ENCODE peak calls at places on chromosomes 3 and 15, in four cellular contexts. One of them, this sample, is unnamed. For H3K9me3, the result is how much of the 10 kb centered on the place peaks cover.

GRCh38 chr3:146421814-146422748 is 47.3 kb downstream of the PLSCR2 start:
- DNase-seq in breast epithelium: no peak
- DNase-seq in naive thymus-derived CD4-positive, alpha-beta T cell: no peak
- DNase-seq in CD4-positive, alpha-beta memory T cell: no peak
- DNase-seq in this sample: peak

GRCh38 chr3:121974601-121975111 is 47.4 kb downstream of the ILDR1 start:
- DNase-seq in breast epithelium: no peak
- DNase-seq in naive thymus-derived CD4-positive, alpha-beta T cell: no peak
- DNase-seq in CD4-positive, alpha-beta memory T cell: no peak
- DNase-seq in this sample: no peak

GRCh38 chr3:123632161-123632655 is 47.4 kb upstream of the HACD2 start:
- DNase-seq in breast epithelium: peak
- DNase-seq in naive thymus-derived CD4-positive, alpha-beta T cell: no peak
- DNase-seq in CD4-positive, alpha-beta memory T cell: no peak
- DNase-seq in this sample: no peak

GRCh38 chr15:101491739-101492640 is 2.5 kb upstream of the PCSK6 start:
- DNase-seq in breast epithelium: no peak
- DNase-seq in naive thymus-derived CD4-positive, alpha-beta T cell: no peak
- DNase-seq in CD4-positive, alpha-beta memory T cell: no peak
- DNase-seq in this sample: no peak

GRCh38 chr3:173395412-173396181 is 1.9 kb upstream of the NLGN1 start:
- DNase-seq in breast epithelium: peak
- DNase-seq in naive thymus-derived CD4-positive, alpha-beta T cell: no peak
- DNase-seq in CD4-positive, alpha-beta memory T cell: peak
- DNase-seq in this sample: peak

GRCh38 chr3:119579366-119580147 is at the start of gene ADPRH:
- DNase-seq in breast epithelium: peak
- DNase-seq in naive thymus-derived CD4-positive, alpha-beta T cell: no peak
- DNase-seq in CD4-positive, alpha-beta memory T cell: peak
- DNase-seq in this sample: peak

GRCh38 chr3:178353292-178353814 is 182.9 kb upstream of the KCNMB2 start:
- DNase-seq in breast epithelium: no peak
- DNase-seq in naive thymus-derived CD4-positive, alpha-beta T cell: no peak
- DNase-seq in CD4-positive, alpha-beta memory T cell: no peak
- DNase-seq in this sample: peak

GRCh38 chr3:57006949-57007419 is 53.5 kb upstream of the SPATA12 start:
- DNase-seq in breast epithelium: no peak
- DNase-seq in naive thymus-derived CD4-positive, alpha-beta T cell: no peak
- DNase-seq in CD4-positive, alpha-beta memory T cell: no peak
- DNase-seq in this sample: no peak

GRCh38 chr3:141087071-141087824 is 36.1 kb downstream of the SPSB4 start:
- DNase-seq in breast epithelium: no peak
- DNase-seq in naive thymus-derived CD4-positive, alpha-beta T cell: no peak
- DNase-seq in CD4-positive, alpha-beta memory T cell: no peak
- DNase-seq in this sample: no peak

GRCh38 chr3:4829031-4829394 is 150.2 kb upstream of the BHLHE40 start:
- DNase-seq in breast epithelium: no peak
- DNase-seq in naive thymus-derived CD4-positive, alpha-beta T cell: no peak
- DNase-seq in CD4-positive, alpha-beta memory T cell: no peak
- DNase-seq in this sample: no peak

GRCh38 chr3:176933704-176934103 is 263.6 kb downstream of the TBL1XR1 start:
- DNase-seq in breast epithelium: no peak
- DNase-seq in naive thymus-derived CD4-positive, alpha-beta T cell: no peak
- DNase-seq in CD4-positive, alpha-beta memory T cell: no peak
- DNase-seq in this sample: no peak

GRCh38 chr3:115084686-115085085 is 62.4 kb downstream of the ZBTB20 start:
- DNase-seq in breast epithelium: no peak
- DNase-seq in naive thymus-derived CD4-positive, alpha-beta T cell: no peak
- DNase-seq in CD4-positive, alpha-beta memory T cell: no peak
- DNase-seq in this sample: no peak

GRCh38 chr3:147816770-147817169 is 407.6 kb downstream of the ZIC1 start:
- DNase-seq in breast epithelium: no peak
- DNase-seq in naive thymus-derived CD4-positive, alpha-beta T cell: no peak
- DNase-seq in CD4-positive, alpha-beta memory T cell: no peak
- DNase-seq in this sample: no peak

GRCh38 chr3:87206070-87206469 is 21.0 kb upstream of the CHMP2B start:
- DNase-seq in breast epithelium: no peak
- DNase-seq in naive thymus-derived CD4-positive, alpha-beta T cell: no peak
- DNase-seq in CD4-positive, alpha-beta memory T cell: no peak
- DNase-seq in this sample: no peak

GRCh38 chr3:186413615-186414415 is 51.8 kb upstream of the DGKG start:
- DNase-seq in breast epithelium: no peak
- DNase-seq in naive thymus-derived CD4-positive, alpha-beta T cell: no peak
- DNase-seq in CD4-positive, alpha-beta memory T cell: peak
- DNase-seq in this sample: no peak

GRCh38 chr3:149816986-149817385 is 4.0 kb downstream of the RNF13 start:
- DNase-seq in breast epithelium: no peak
- DNase-seq in naive thymus-derived CD4-positive, alpha-beta T cell: no peak
- DNase-seq in CD4-positive, alpha-beta memory T cell: no peak
- DNase-seq in this sample: no peak

GRCh38 chr15:41915203-41915994 is 21.5 kb upstream of the SPTBN5 start:
- DNase-seq in breast epithelium: no peak
- DNase-seq in naive thymus-derived CD4-positive, alpha-beta T cell: no peak
- DNase-seq in CD4-positive, alpha-beta memory T cell: no peak
- DNase-seq in this sample: no peak

GRCh38 chr3:143000525-143000924 is 845 bp upstream of the U2SURP start:
- DNase-seq in breast epithelium: no peak
- DNase-seq in naive thymus-derived CD4-positive, alpha-beta T cell: no peak
- DNase-seq in CD4-positive, alpha-beta memory T cell: no peak
- DNase-seq in this sample: no peak

GRCh38 chr15:65836665-65837064 is 32.6 kb upstream of the RAB11A start:
- DNase-seq in breast epithelium: no peak
- DNase-seq in naive thymus-derived CD4-positive, alpha-beta T cell: no peak
- DNase-seq in CD4-positive, alpha-beta memory T cell: no peak
- DNase-seq in this sample: no peak
- H3K27ac ChIP-seq in breast epithelium: no peak
- H3K27ac ChIP-seq in naive thymus-derived CD4-positive, alpha-beta T cell: no peak
- H3K27ac ChIP-seq in CD4-positive, alpha-beta memory T cell: no peak
- H3K27ac ChIP-seq in this sample: no peak

GRCh38 chr3:105356988-105357387 is 9.7 kb upstream of the ALCAM start:
- DNase-seq in breast epithelium: no peak
- DNase-seq in naive thymus-derived CD4-positive, alpha-beta T cell: no peak
- DNase-seq in CD4-positive, alpha-beta memory T cell: no peak
- DNase-seq in this sample: no peak

GRCh38 chr3:105353485-105354161 is 13.1 kb upstream of the ALCAM start:
- DNase-seq in breast epithelium: no peak
- DNase-seq in naive thymus-derived CD4-positive, alpha-beta T cell: no peak
- DNase-seq in CD4-positive, alpha-beta memory T cell: no peak
- DNase-seq in this sample: no peak

GRCh38 chr3:105355355-105356063 is 11.2 kb upstream of the ALCAM start:
- DNase-seq in breast epithelium: no peak
- DNase-seq in naive thymus-derived CD4-positive, alpha-beta T cell: no peak
- DNase-seq in CD4-positive, alpha-beta memory T cell: no peak
- DNase-seq in this sample: peak

GRCh38 chr3:105352976-105353375 is 13.7 kb upstream of the ALCAM start:
- DNase-seq in breast epithelium: no peak
- DNase-seq in naive thymus-derived CD4-positive, alpha-beta T cell: no peak
- DNase-seq in CD4-positive, alpha-beta memory T cell: no peak
- DNase-seq in this sample: no peak

DNA sequence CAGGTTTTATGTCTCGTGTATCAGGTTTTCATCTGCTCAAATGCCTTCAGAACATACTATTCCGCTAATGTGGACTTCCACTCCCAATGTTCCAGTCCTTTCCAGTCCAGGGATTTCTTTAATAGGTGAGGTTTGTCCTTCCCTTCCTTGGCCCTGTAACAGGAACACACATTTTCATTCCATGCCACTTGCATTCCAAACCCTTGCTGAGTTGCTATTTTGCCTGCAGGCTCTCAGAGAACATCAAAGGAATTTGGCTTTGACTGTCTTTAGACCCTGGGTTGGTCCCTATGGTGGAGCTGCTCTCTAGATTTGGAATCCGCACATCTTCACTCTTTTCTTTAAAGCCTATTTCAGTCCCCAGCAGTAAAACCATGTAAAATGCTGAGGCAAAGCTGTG is 12.3 kb upstream of the ALCAM start:
- DNase-seq in breast epithelium: no peak
- DNase-seq in naive thymus-derived CD4-positive, alpha-beta T cell: no peak
- DNase-seq in CD4-positive, alpha-beta memory T cell: no peak
- DNase-seq in this sample: no peak
- H3K9me3 ChIP-seq in breast epithelium: under half
- H3K9me3 ChIP-seq in naive thymus-derived CD4-positive, alpha-beta T cell: under half
- H3K9me3 ChIP-seq in CD4-positive, alpha-beta memory T cell: under half
- H3K9me3 ChIP-seq in this sample: under half

DNA sequence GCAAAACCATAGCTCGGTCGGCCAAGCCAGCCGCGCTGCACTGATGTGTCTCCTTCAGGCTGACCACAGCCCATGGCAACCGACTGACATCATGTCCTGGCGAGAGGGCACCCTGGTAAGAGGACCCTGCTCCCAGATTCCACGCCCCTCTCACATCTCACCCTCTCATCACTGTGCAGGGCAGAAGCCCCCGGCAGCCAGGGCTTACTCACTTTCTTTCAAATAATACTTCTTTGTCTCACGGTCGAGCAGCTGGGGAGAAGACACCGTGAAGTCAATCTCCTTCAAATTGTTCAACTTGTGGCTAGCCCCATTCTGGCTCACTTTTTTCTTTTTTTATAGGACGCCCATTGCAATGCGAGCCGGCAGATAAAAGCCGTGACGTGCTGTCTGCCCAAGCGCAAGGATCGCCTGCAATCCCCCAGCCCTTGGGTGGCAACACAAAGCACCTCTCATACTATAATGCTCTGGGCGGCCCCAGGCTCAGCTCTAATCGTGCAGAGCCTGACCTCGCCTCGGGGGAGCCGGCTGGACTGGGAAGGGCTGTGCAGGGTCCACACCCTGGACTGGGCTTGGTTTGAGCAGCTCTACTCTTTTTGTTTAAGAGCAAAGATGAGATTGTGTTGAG is 33.6 kb downstream of the VGLL4 start:
- DNase-seq in breast epithelium: no peak
- DNase-seq in naive thymus-derived CD4-positive, alpha-beta T cell: no peak
- DNase-seq in CD4-positive, alpha-beta memory T cell: no peak
- DNase-seq in this sample: peak
- H3K27ac ChIP-seq in breast epithelium: peak
- H3K27ac ChIP-seq in naive thymus-derived CD4-positive, alpha-beta T cell: no peak
- H3K27ac ChIP-seq in CD4-positive, alpha-beta memory T cell: no peak
- H3K27ac ChIP-seq in this sample: peak

GRCh38 chr15:26598704-26599103 is 174.2 kb downstream of the GABRB3 start:
- DNase-seq in breast epithelium: no peak
- DNase-seq in naive thymus-derived CD4-positive, alpha-beta T cell: no peak
- DNase-seq in CD4-positive, alpha-beta memory T cell: no peak
- DNase-seq in this sample: no peak
- H3K9me3 ChIP-seq in breast epithelium: under half
- H3K9me3 ChIP-seq in naive thymus-derived CD4-positive, alpha-beta T cell: under half
- H3K9me3 ChIP-seq in CD4-positive, alpha-beta memory T cell: under half
- H3K9me3 ChIP-seq in this sample: under half

DNA sequence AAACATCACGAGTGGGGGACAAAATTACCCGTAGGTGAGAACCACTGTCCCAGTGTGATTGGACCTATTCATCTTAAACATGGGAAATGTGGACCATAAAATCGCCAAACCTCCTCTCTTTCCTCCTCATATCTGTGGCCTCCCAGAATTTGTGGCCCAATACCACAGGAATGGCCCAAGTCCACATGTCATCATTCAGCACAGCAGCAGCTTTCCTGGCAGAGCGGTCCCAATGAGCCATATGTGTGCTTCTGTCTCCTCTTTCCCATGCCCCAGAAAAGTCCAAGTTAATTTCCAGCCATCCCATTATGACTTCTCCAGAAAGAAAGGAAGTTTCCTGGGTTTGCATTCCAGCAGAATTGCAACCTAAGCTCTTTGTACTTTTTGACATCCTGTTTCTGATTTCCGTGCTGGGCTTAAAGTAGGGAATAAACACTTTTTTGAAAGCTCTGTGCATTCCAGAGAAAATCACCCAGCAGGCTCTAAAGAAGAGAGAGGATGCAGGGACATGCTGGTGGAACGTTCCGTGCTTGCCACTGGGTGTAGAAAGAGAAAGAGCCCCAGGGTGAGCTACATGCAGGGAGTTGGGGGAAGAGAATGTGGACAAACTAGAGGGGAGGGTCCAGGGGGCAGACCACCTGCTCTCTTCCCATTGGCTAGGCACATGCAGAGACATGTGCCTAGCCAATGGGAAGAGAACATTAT is 259.4 kb upstream of the PROK2 start:
- DNase-seq in breast epithelium: no peak
- DNase-seq in naive thymus-derived CD4-positive, alpha-beta T cell: no peak
- DNase-seq in CD4-positive, alpha-beta memory T cell: no peak
- DNase-seq in this sample: no peak
- H3K27ac ChIP-seq in breast epithelium: no peak
- H3K27ac ChIP-seq in naive thymus-derived CD4-positive, alpha-beta T cell: no peak
- H3K27ac ChIP-seq in CD4-positive, alpha-beta memory T cell: no peak
- H3K27ac ChIP-seq in this sample: no peak

GRCh38 chr3:37028329-37028728 is 35.0 kb downstream of the MLH1 start:
- DNase-seq in breast epithelium: no peak
- DNase-seq in naive thymus-derived CD4-positive, alpha-beta T cell: no peak
- DNase-seq in CD4-positive, alpha-beta memory T cell: no peak
- DNase-seq in this sample: no peak
- H3K9me3 ChIP-seq in breast epithelium: under half
- H3K9me3 ChIP-seq in naive thymus-derived CD4-positive, alpha-beta T cell: under half
- H3K9me3 ChIP-seq in CD4-positive, alpha-beta memory T cell: under half
- H3K9me3 ChIP-seq in this sample: under half

GRCh38 chr3:124779116-124779515 is 48.9 kb downstream of the UMPS start:
- DNase-seq in breast epithelium: no peak
- DNase-seq in naive thymus-derived CD4-positive, alpha-beta T cell: no peak
- DNase-seq in CD4-positive, alpha-beta memory T cell: no peak
- DNase-seq in this sample: no peak
- H3K27ac ChIP-seq in breast epithelium: peak
- H3K27ac ChIP-seq in naive thymus-derived CD4-positive, alpha-beta T cell: no peak
- H3K27ac ChIP-seq in CD4-positive, alpha-beta memory T cell: no peak
- H3K27ac ChIP-seq in this sample: no peak

DNA sequence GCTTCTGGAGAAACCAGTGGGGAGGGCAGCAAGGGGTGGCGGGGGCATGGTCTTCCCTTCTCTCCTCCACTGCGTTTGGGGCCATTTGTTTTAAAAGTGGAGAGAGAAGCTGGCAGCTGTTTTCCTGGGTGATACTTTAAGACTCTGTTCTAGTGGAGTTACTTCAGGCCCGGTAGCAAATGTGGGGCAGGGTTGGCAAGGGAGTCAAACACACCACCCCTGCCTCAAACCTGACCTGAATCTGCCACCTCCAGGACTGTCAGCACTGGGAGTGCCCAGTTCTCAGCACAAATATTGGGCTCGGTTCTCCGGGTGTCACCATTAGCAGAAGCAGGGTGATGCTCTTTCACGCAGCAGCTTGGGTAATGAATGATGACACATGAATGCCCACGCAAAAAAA is 423.9 kb downstream of the MCTP2 start:
- DNase-seq in breast epithelium: no peak
- DNase-seq in naive thymus-derived CD4-positive, alpha-beta T cell: no peak
- DNase-seq in CD4-positive, alpha-beta memory T cell: no peak
- DNase-seq in this sample: no peak
- H3K9me3 ChIP-seq in breast epithelium: under half
- H3K9me3 ChIP-seq in naive thymus-derived CD4-positive, alpha-beta T cell: under half
- H3K9me3 ChIP-seq in CD4-positive, alpha-beta memory T cell: under half
- H3K9me3 ChIP-seq in this sample: under half

This sample was measured in SJSA1.